ENCODE peak calls at places on chromosomes 11 and 22, in ten cellular contexts. N, Y, O, E, L, M, G, S, J and D are unnamed samples.

GRCh38 chr11:111938687-111939160 is 1.6 kb downstream of the DIXDC1 start:
- DNase-seq in N (no peak), Y (peak; percentile 27), O (no peak), E (no peak), L (no peak), M (no peak), G (peak; percentile 56), S (no peak), J (no peak), D (no peak)

GRCh38 chr11:57527056-57527631 is 3.4 kb downstream of the TIMM10 start:
- DNase-seq in N (peak; percentile 85), Y (peak; percentile 52), O (peak; percentile 78), E (peak; percentile 81), L (peak; percentile 77), M (peak; percentile 81), G (peak; percentile 83), S (no peak), J (peak; percentile 93), D (peak; percentile 72)

GRCh38 chr22:34055525-34056200 is 135.4 kb upstream of the LARGE1 start:
- DNase-seq in N (peak; percentile 28), Y (peak; percentile 32), O (no peak), E (no peak), L (no peak), M (no peak), G (peak; percentile 2), S (no peak), J (peak; percentile 53), D (no peak)

GRCh38 chr11:134477486-134477885 is 65.4 kb upstream of the B3GAT1 start:
- DNase-seq in N (no peak), Y (no peak), O (no peak), E (no peak), L (no peak), M (no peak), G (no peak), S (no peak), J (no peak), D (no peak)

GRCh38 chr11:7637447-7638157 is 35.7 kb downstream of the CYB5R2 start:
- DNase-seq in N (no peak), Y (no peak), O (no peak), E (peak; percentile 70), L (no peak), M (peak; percentile 88), G (no peak), S (no peak), J (no peak), D (peak; percentile 56)

GRCh38 chr22:28180804-28181203 is 261.7 kb upstream of the PITPNB start:
- DNase-seq in N (no peak), Y (no peak), O (no peak), E (no peak), L (no peak), M (no peak), G (no peak), S (no peak), J (no peak), D (no peak)

GRCh38 chr11:61331636-61332035 is 1.3 kb downstream of the DDB1 start:
- DNase-seq in N (no peak), Y (no peak), O (no peak), E (no peak), L (no peak), M (no peak), G (no peak), S (no peak), J (no peak), D (no peak)

GRCh38 chr11:130765369-130765768 is 150.9 kb downstream of the SNX19 start:
- DNase-seq in N (no peak), Y (no peak), O (no peak), E (no peak), L (no peak), M (no peak), G (no peak), S (no peak), J (peak; percentile 60), D (no peak)

GRCh38 chr11:130772266-130773227 is 143.7 kb downstream of the SNX19 start:
- DNase-seq in N (peak; percentile 29), Y (no peak), O (peak; percentile 15), E (no peak), L (no peak), M (no peak), G (no peak), S (no peak), J (peak; percentile 90), D (peak; percentile 47)

GRCh38 chr11:65297026-65297667 is 17.5 kb upstream of the CDC42EP2 start:
- DNase-seq in N (no peak), Y (no peak), O (no peak), E (peak; percentile 45), L (no peak), M (peak; percentile 85), G (no peak), S (peak; percentile 51), J (no peak), D (no peak)

DNA sequence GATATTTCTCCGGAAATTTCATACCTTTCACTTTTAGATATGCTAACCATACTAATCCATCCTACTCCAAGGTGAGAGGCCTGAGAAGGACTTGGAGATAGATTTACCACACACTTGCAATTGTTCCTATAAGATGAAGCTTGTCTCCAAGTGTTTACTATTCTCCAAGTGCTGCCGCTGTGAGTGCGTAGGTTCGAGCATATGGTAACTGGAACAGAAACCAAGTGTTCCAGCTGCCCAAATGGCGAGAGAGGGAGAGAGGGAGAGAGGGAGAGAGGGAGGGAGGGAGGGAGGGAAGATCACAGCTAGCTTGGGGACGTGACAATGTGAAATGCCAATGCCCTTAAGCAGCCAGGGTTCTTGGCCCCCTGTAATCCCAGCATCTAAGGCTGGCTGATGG is 21.5 kb downstream of the ASCC2 start:
- DNase-seq in N (no peak), Y (no peak), O (no peak), E (no peak), L (no peak), M (no peak), G (no peak), S (no peak), J (no peak), D (no peak)
- TF ChIP-seq EP300 in N (no peak), Y (no peak), O (no peak), E (no peak), L (no peak), M (no peak), G (no peak), S (no peak), J (no peak), D (no peak)

GRCh38 chr11:118899296-118899688 is 15.6 kb downstream of the CXCR5 start:
- DNase-seq in N (no peak), Y (no peak), O (no peak), E (no peak), L (no peak), M (no peak), G (no peak), S (no peak), J (no peak), D (no peak)

GRCh38 chr11:118902336-118903203 is 18.9 kb downstream of the CXCR5 start:
- DNase-seq in N (no peak), Y (no peak), O (no peak), E (no peak), L (no peak), M (peak; percentile 61), G (no peak), S (peak; percentile 77), J (no peak), D (no peak)

GRCh38 chr11:118901494-118902335 is 18.0 kb downstream of the CXCR5 start:
- DNase-seq in N (no peak), Y (no peak), O (no peak), E (no peak), L (peak; percentile 61), M (peak; percentile 67), G (no peak), S (peak; percentile 84), J (no peak), D (no peak)

GRCh38 chr11:118899706-118900360 is 16.1 kb downstream of the CXCR5 start:
- DNase-seq in N (no peak), Y (no peak), O (no peak), E (no peak), L (peak; percentile 59), M (peak; percentile 61), G (no peak), S (peak; percentile 74), J (no peak), D (no peak)

DNA sequence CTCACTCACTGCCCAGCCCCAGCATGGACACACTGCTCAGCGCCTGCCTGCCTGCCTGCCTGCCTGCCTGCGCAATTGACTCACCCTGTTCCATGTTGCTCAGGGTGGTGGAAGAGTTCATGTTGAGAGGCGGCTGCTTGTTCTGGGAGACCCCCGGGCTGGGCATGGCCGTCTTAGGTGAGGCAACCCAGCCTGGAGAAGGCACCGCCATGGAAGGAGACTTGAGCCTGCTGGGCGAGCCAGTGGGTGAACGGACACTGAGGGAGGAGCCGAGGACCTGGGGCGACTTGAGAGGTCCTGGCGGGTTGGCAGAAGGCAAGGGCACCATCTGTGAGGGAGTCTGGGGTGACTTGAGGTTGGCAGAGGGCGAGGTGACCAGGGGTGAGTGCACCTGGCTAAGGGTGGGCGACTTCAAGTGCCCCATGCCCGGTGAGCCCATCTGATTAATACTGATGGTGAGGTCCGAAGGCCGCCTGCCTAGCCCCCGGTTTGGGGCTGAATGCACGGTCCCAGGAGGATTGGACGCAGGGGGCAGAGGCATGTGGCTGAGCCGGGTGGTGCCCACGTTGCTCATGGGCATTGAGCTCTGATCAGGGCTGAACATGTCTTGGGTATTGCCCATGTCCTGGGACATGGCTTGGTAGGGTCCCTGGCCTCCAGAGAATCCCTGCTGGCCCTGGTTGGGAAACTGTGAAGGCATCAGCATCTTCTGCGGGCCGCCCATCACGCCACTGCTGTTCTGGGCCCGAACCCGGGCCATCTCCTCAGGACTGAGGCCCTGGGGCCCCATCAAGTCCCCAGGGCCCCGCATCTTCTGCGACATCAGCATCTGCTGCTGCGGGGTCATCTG is 17.1 kb downstream of the CXCR5 start:
- DNase-seq in N (no peak), Y (no peak), O (no peak), E (no peak), L (peak; percentile 62), M (peak; percentile 56), G (no peak), S (peak; percentile 65), J (no peak), D (no peak)
- H3K36me3 ChIP-seq in N (peaks cover 89% of the 10 kb centered on the region), Y (peaks cover 46% of the 10 kb centered on the region), O (peaks cover 7% of the 10 kb centered on the region), E (no peaks in the 10 kb centered on the region), L (peaks cover 90% of the 10 kb centered on the region), M (peaks cover 81% of the 10 kb centered on the region), G (peaks cover 41% of the 10 kb centered on the region), S (peaks cover 23% of the 10 kb centered on the region), J (peaks cover 92% of the 10 kb centered on the region), D (peaks cover 90% of the 10 kb centered on the region)

GRCh38 chr22:24442352-24442744 is 14.9 kb downstream of the ADORA2A start:
- DNase-seq in N (peak; percentile 23), Y (peak; percentile 36), O (no peak), E (peak; percentile 9), L (peak; percentile 41), M (no peak), G (no peak), S (no peak), J (no peak), D (no peak)
- TF ChIP-seq EP300 in N (no peak), Y (no peak), O (no peak), E (no peak), L (no peak), M (no peak), G (no peak), S (no peak), J (no peak), D (no peak)

GRCh38 chr11:69454018-69454417 is 27.4 kb upstream of the LINC01488 start:
- DNase-seq in N (no peak), Y (no peak), O (peak; percentile 18), E (no peak), L (no peak), M (no peak), G (no peak), S (no peak), J (no peak), D (no peak)
- H3K36me3 ChIP-seq in N (no peaks in the 10 kb centered on the region), Y (no peaks in the 10 kb centered on the region), O (no peaks in the 10 kb centered on the region), E (no peaks in the 10 kb centered on the region), L (no peaks in the 10 kb centered on the region), M (no peaks in the 10 kb centered on the region), G (no peaks in the 10 kb centered on the region), S (no peaks in the 10 kb centered on the region), J (no peaks in the 10 kb centered on the region), D (no peaks in the 10 kb centered on the region)

GRCh38 chr11:116651098-116651756 is 121.6 kb downstream of the BUD13 start:
- DNase-seq in N (no peak), Y (no peak), O (no peak), E (no peak), L (no peak), M (no peak), G (peak; percentile 30), S (no peak), J (peak; percentile 85), D (no peak)
- TF ChIP-seq EP300 in N (no peak), Y (no peak), O (no peak), E (no peak), L (no peak), M (no peak), G (no peak), S (no peak), J (no peak), D (no peak)